ENCODE peak calls at places on chromosomes 16 and 17, in ten cellular contexts. One of them, this sample, is unnamed.
A peak's percentile ranks its signal among the peaks of the same experiment; 100 is the strongest.

GRCh38 chr17:60006160-60006559 is 41.6 kb upstream of the RNFT1 start:
- DNase-seq in activated T-cell treated with anti-CD3 and anti-CD28 coated beads for 1 hour: no peak
- DNase-seq in ACHN: no peak
- DNase-seq in GM13976: peak; percentile 1
- DNase-seq in cardiac fibroblast: no peak
- DNase-seq in AG04449: no peak
- DNase-seq in sciatic nerve: no peak
- DNase-seq in kidney: no peak
- DNase-seq in anterior cingulate cortex: no peak
- DNase-seq in left ventricle myocardium inferior: no peak
- DNase-seq in this sample: peak; percentile 24

GRCh38 chr17:81338301-81339179 is 43.4 kb upstream of the SLC38A10 start:
- DNase-seq in activated T-cell treated with anti-CD3 and anti-CD28 coated beads for 1 hour: no peak
- DNase-seq in ACHN: no peak
- DNase-seq in GM13976: no peak
- DNase-seq in cardiac fibroblast: no peak
- DNase-seq in AG04449: no peak
- DNase-seq in sciatic nerve: peak; percentile 64
- DNase-seq in kidney: peak; percentile 88
- DNase-seq in anterior cingulate cortex: no peak
- DNase-seq in left ventricle myocardium inferior: no peak
- DNase-seq in this sample: no peak

GRCh38 chr16:84692451-84692850 is 7.3 kb upstream of the USP10 start:
- DNase-seq in activated T-cell treated with anti-CD3 and anti-CD28 coated beads for 1 hour: no peak
- DNase-seq in ACHN: no peak
- DNase-seq in GM13976: no peak
- DNase-seq in cardiac fibroblast: peak; percentile 89
- DNase-seq in AG04449: no peak
- DNase-seq in sciatic nerve: no peak
- DNase-seq in kidney: no peak
- DNase-seq in anterior cingulate cortex: no peak
- DNase-seq in left ventricle myocardium inferior: no peak
- DNase-seq in this sample: no peak

GRCh38 chr16:5709889-5710288 is 612.3 kb upstream of the EEF2KMT start:
- DNase-seq in activated T-cell treated with anti-CD3 and anti-CD28 coated beads for 1 hour: no peak
- DNase-seq in ACHN: peak; percentile 45
- DNase-seq in GM13976: no peak
- DNase-seq in cardiac fibroblast: peak; percentile 6
- DNase-seq in AG04449: no peak
- DNase-seq in sciatic nerve: no peak
- DNase-seq in kidney: no peak
- DNase-seq in anterior cingulate cortex: no peak
- DNase-seq in left ventricle myocardium inferior: no peak
- DNase-seq in this sample: no peak

GRCh38 chr17:2406903-2407790 is 6.3 kb upstream of the MNT start:
- DNase-seq in activated T-cell treated with anti-CD3 and anti-CD28 coated beads for 1 hour: no peak
- DNase-seq in ACHN: peak; percentile 95
- DNase-seq in GM13976: no peak
- DNase-seq in cardiac fibroblast: peak; percentile 97
- DNase-seq in AG04449: no peak
- DNase-seq in sciatic nerve: peak; percentile 76
- DNase-seq in kidney: peak; percentile 91
- DNase-seq in anterior cingulate cortex: no peak
- DNase-seq in left ventricle myocardium inferior: peak; percentile 58
- DNase-seq in this sample: peak; percentile 86

GRCh38 chr17:77286641-77287431 is 146.1 kb downstream of the SEC14L1 start:
- DNase-seq in activated T-cell treated with anti-CD3 and anti-CD28 coated beads for 1 hour: no peak
- DNase-seq in ACHN: peak; percentile 60
- DNase-seq in GM13976: no peak
- DNase-seq in cardiac fibroblast: peak; percentile 81
- DNase-seq in AG04449: no peak
- DNase-seq in sciatic nerve: peak; percentile 72
- DNase-seq in kidney: peak; percentile 95
- DNase-seq in anterior cingulate cortex: no peak
- DNase-seq in left ventricle myocardium inferior: peak; percentile 43
- DNase-seq in this sample: peak; percentile 86

GRCh38 chr16:84303516-84303915 is 8.8 kb downstream of the WFDC1 start:
- DNase-seq in activated T-cell treated with anti-CD3 and anti-CD28 coated beads for 1 hour: no peak
- DNase-seq in ACHN: no peak
- DNase-seq in GM13976: no peak
- DNase-seq in cardiac fibroblast: no peak
- DNase-seq in AG04449: no peak
- DNase-seq in sciatic nerve: no peak
- DNase-seq in kidney: peak; percentile 14
- DNase-seq in anterior cingulate cortex: no peak
- DNase-seq in left ventricle myocardium inferior: no peak
- DNase-seq in this sample: no peak

GRCh38 chr16:87506423-87507350 is 13.9 kb upstream of the ZCCHC14 start:
- DNase-seq in activated T-cell treated with anti-CD3 and anti-CD28 coated beads for 1 hour: no peak
- DNase-seq in ACHN: no peak
- DNase-seq in GM13976: no peak
- DNase-seq in cardiac fibroblast: no peak
- DNase-seq in AG04449: no peak
- DNase-seq in sciatic nerve: no peak
- DNase-seq in kidney: no peak
- DNase-seq in anterior cingulate cortex: no peak
- DNase-seq in left ventricle myocardium inferior: no peak
- DNase-seq in this sample: no peak

GRCh38 chr17:17151541-17151940 is 54.6 kb downstream of the PLD6 start:
- DNase-seq in activated T-cell treated with anti-CD3 and anti-CD28 coated beads for 1 hour: no peak
- DNase-seq in ACHN: peak; percentile 80
- DNase-seq in GM13976: no peak
- DNase-seq in cardiac fibroblast: peak; percentile 83
- DNase-seq in AG04449: no peak
- DNase-seq in sciatic nerve: no peak
- DNase-seq in kidney: no peak
- DNase-seq in anterior cingulate cortex: no peak
- DNase-seq in left ventricle myocardium inferior: no peak
- DNase-seq in this sample: no peak

GRCh38 chr16:69179255-69180010 is 7.5 kb upstream of the SNTB2 start:
- DNase-seq in activated T-cell treated with anti-CD3 and anti-CD28 coated beads for 1 hour: no peak
- DNase-seq in ACHN: no peak
- DNase-seq in GM13976: no peak
- DNase-seq in cardiac fibroblast: peak; percentile 83
- DNase-seq in AG04449: peak; percentile 54
- DNase-seq in sciatic nerve: peak; percentile 81
- DNase-seq in kidney: peak; percentile 89
- DNase-seq in anterior cingulate cortex: no peak
- DNase-seq in left ventricle myocardium inferior: peak; percentile 68
- DNase-seq in this sample: no peak

GRCh38 chr17:64066709-64067108 is 46.3 kb upstream of the ICAM2 start:
- DNase-seq in activated T-cell treated with anti-CD3 and anti-CD28 coated beads for 1 hour: no peak
- DNase-seq in ACHN: no peak
- DNase-seq in GM13976: no peak
- DNase-seq in cardiac fibroblast: no peak
- DNase-seq in AG04449: no peak
- DNase-seq in sciatic nerve: no peak
- DNase-seq in kidney: no peak
- DNase-seq in anterior cingulate cortex: no peak
- DNase-seq in left ventricle myocardium inferior: no peak
- DNase-seq in this sample: no peak

GRCh38 chr16:1713933-1714332 is 7.9 kb downstream of the MAPK8IP3 start:
- DNase-seq in activated T-cell treated with anti-CD3 and anti-CD28 coated beads for 1 hour: no peak
- DNase-seq in ACHN: no peak
- DNase-seq in GM13976: peak; percentile 76
- DNase-seq in cardiac fibroblast: no peak
- DNase-seq in AG04449: no peak
- DNase-seq in sciatic nerve: no peak
- DNase-seq in kidney: peak; percentile 84
- DNase-seq in anterior cingulate cortex: no peak
- DNase-seq in left ventricle myocardium inferior: no peak
- DNase-seq in this sample: no peak

GRCh38 chr16:853306-853705 is 52.8 kb upstream of the GNG13 start:
- DNase-seq in activated T-cell treated with anti-CD3 and anti-CD28 coated beads for 1 hour: no peak
- DNase-seq in ACHN: no peak
- DNase-seq in GM13976: no peak
- DNase-seq in cardiac fibroblast: no peak
- DNase-seq in AG04449: no peak
- DNase-seq in sciatic nerve: no peak
- DNase-seq in kidney: peak; percentile 59
- DNase-seq in anterior cingulate cortex: no peak
- DNase-seq in left ventricle myocardium inferior: no peak
- DNase-seq in this sample: no peak

GRCh38 chr17:65634533-65634932 is 73.1 kb upstream of the AXIN2 start:
- DNase-seq in activated T-cell treated with anti-CD3 and anti-CD28 coated beads for 1 hour: no peak
- DNase-seq in ACHN: no peak
- DNase-seq in GM13976: no peak
- DNase-seq in cardiac fibroblast: no peak
- DNase-seq in AG04449: no peak
- DNase-seq in sciatic nerve: no peak
- DNase-seq in kidney: no peak
- DNase-seq in anterior cingulate cortex: no peak
- DNase-seq in left ventricle myocardium inferior: no peak
- DNase-seq in this sample: no peak

GRCh38 chr17:79294459-79295071 is 219.9 kb downstream of the ENGASE start:
- DNase-seq in activated T-cell treated with anti-CD3 and anti-CD28 coated beads for 1 hour: peak; percentile 38
- DNase-seq in ACHN: peak; percentile 78
- DNase-seq in GM13976: peak; percentile 67
- DNase-seq in cardiac fibroblast: peak; percentile 35
- DNase-seq in AG04449: no peak
- DNase-seq in sciatic nerve: peak; percentile 76
- DNase-seq in kidney: no peak
- DNase-seq in anterior cingulate cortex: no peak
- DNase-seq in left ventricle myocardium inferior: peak; percentile 56
- DNase-seq in this sample: peak; percentile 68

GRCh38 chr17:604719-605118 is 109.9 kb downstream of the VPS53 start:
- DNase-seq in activated T-cell treated with anti-CD3 and anti-CD28 coated beads for 1 hour: no peak
- DNase-seq in ACHN: no peak
- DNase-seq in GM13976: no peak
- DNase-seq in cardiac fibroblast: peak; percentile 33
- DNase-seq in AG04449: no peak
- DNase-seq in sciatic nerve: no peak
- DNase-seq in kidney: no peak
- DNase-seq in anterior cingulate cortex: no peak
- DNase-seq in left ventricle myocardium inferior: no peak
- DNase-seq in this sample: no peak

GRCh38 chr17:22511431-22511830 is 819.1 kb downstream of the KCNJ18 start:
- DNase-seq in activated T-cell treated with anti-CD3 and anti-CD28 coated beads for 1 hour: no peak
- DNase-seq in ACHN: no peak
- DNase-seq in GM13976: no peak
- DNase-seq in cardiac fibroblast: no peak
- DNase-seq in AG04449: no peak
- DNase-seq in sciatic nerve: no peak
- DNase-seq in kidney: no peak
- DNase-seq in anterior cingulate cortex: no peak
- DNase-seq in left ventricle myocardium inferior: no peak
- DNase-seq in this sample: no peak

GRCh38 chr17:29038511-29039300 is 4.2 kb upstream of the PIPOX start:
- DNase-seq in activated T-cell treated with anti-CD3 and anti-CD28 coated beads for 1 hour: no peak
- DNase-seq in ACHN: no peak
- DNase-seq in GM13976: no peak
- DNase-seq in cardiac fibroblast: no peak
- DNase-seq in AG04449: no peak
- DNase-seq in sciatic nerve: no peak
- DNase-seq in kidney: no peak
- DNase-seq in anterior cingulate cortex: no peak
- DNase-seq in left ventricle myocardium inferior: no peak
- DNase-seq in this sample: no peak

GRCh38 chr16:83365166-83365565 is 442.6 kb upstream of the HSBP1 start:
- DNase-seq in activated T-cell treated with anti-CD3 and anti-CD28 coated beads for 1 hour: no peak
- DNase-seq in ACHN: no peak
- DNase-seq in GM13976: no peak
- DNase-seq in cardiac fibroblast: peak; percentile 61
- DNase-seq in AG04449: no peak
- DNase-seq in sciatic nerve: no peak
- DNase-seq in kidney: no peak
- DNase-seq in anterior cingulate cortex: no peak
- DNase-seq in left ventricle myocardium inferior: no peak
- DNase-seq in this sample: no peak

GRCh38 chr17:71914042-71914441 is 206.8 kb upstream of the SOX9 start:
- DNase-seq in activated T-cell treated with anti-CD3 and anti-CD28 coated beads for 1 hour: no peak
- DNase-seq in ACHN: no peak
- DNase-seq in GM13976: no peak
- DNase-seq in cardiac fibroblast: no peak
- DNase-seq in AG04449: no peak
- DNase-seq in sciatic nerve: no peak
- DNase-seq in kidney: no peak
- DNase-seq in anterior cingulate cortex: no peak
- DNase-seq in left ventricle myocardium inferior: no peak
- DNase-seq in this sample: no peak

GRCh38 chr17:55366020-55366481 is 55.6 kb downstream of the MMD start:
- DNase-seq in activated T-cell treated with anti-CD3 and anti-CD28 coated beads for 1 hour: no peak
- DNase-seq in ACHN: no peak
- DNase-seq in GM13976: no peak
- DNase-seq in cardiac fibroblast: no peak
- DNase-seq in AG04449: no peak
- DNase-seq in sciatic nerve: no peak
- DNase-seq in kidney: no peak
- DNase-seq in anterior cingulate cortex: peak; percentile 5
- DNase-seq in left ventricle myocardium inferior: no peak
- DNase-seq in this sample: no peak

GRCh38 chr17:6366144-6366755 is 68.7 kb downstream of the AIPL1 start:
- DNase-seq in activated T-cell treated with anti-CD3 and anti-CD28 coated beads for 1 hour: no peak
- DNase-seq in ACHN: peak; percentile 60
- DNase-seq in GM13976: no peak
- DNase-seq in cardiac fibroblast: peak; percentile 7
- DNase-seq in AG04449: no peak
- DNase-seq in sciatic nerve: no peak
- DNase-seq in kidney: no peak
- DNase-seq in anterior cingulate cortex: no peak
- DNase-seq in left ventricle myocardium inferior: no peak
- DNase-seq in this sample: no peak